ENCODE peak calls at places on chromosomes 4 and X, in five cellular contexts. C is tibial nerve, A is breast epithelium, G is stomach, E is A549. X is an unnamed sample.

GRCh38 chr4:181443003-181443402 is 800.2 kb upstream of the TENM3 start:
- DNase-seq in C (no peak), A (no peak), E (no peak), G (no peak), X (no peak)

GRCh38 chrX:121851033-121851432 is 803.6 kb downstream of the GLUD2 start:
- DNase-seq in E (no peak), A (no peak), G (no peak), C (no peak), X (no peak)

GRCh38 chrX:156004256-156004655 is 6.8 kb downstream of the IL9R start:
- DNase-seq in C (no peak), A (no peak), G (no peak), E (no peak), X (no peak)

GRCh38 chr4:13611283-13611842 is 16.2 kb downstream of the BOD1L1 start:
- DNase-seq in E (no peak), C (no peak), A (no peak), G (no peak), X (peak; percentile 12)

GRCh38 chr4:112726041-112726440 is 89.1 kb downstream of the LARP7 start:
- DNase-seq in G (no peak), A (no peak), E (no peak), C (no peak), X (no peak)

GRCh38 chrX:113929004-113929403 is 654.9 kb upstream of the HTR2C start:
- DNase-seq in A (no peak), C (no peak), G (peak; percentile 35), E (peak; percentile 3), X (no peak)

GRCh38 chr4:73487233-73487632 is 5.7 kb downstream of the AFM start:
- DNase-seq in C (no peak), E (no peak), A (no peak), G (no peak), X (no peak)

GRCh38 chrX:80556148-80556547 is 135.9 kb downstream of the TENT5D start:
- DNase-seq in A (no peak), E (no peak), G (no peak), C (no peak), X (no peak)

GRCh38 chr4:133823177-133823576 is 378.4 kb downstream of the PABPC4L start:
- DNase-seq in C (no peak), G (no peak), A (no peak), E (no peak), X (no peak)

GRCh38 chr4:149964001-149964400 is 114.2 kb upstream of the DCLK2 start:
- DNase-seq in E (no peak), C (no peak), A (no peak), G (no peak), X (no peak)

GRCh38 chr4:70925899-70926635 is 23.9 kb downstream of the MOB1B start:
- DNase-seq in A (no peak), G (no peak), E (no peak), C (no peak), X (no peak)
- H3K4me1 ChIP-seq in A (no peaks in the 10 kb centered on the region), G (peaks cover 35% of the 10 kb centered on the region), E (peaks cover 4% of the 10 kb centered on the region), C (peaks cover 6% of the 10 kb centered on the region), X (peaks cover 3% of the 10 kb centered on the region)

GRCh38 chrX:153983321-153983729 is 10.8 kb downstream of the TMEM187 start:
- DNase-seq in A (no peak), C (no peak), E (no peak), G (no peak), X (no peak)

GRCh38 chrX:153981231-153981630 is 8.7 kb downstream of the TMEM187 start:
- DNase-seq in A (no peak), G (no peak), C (no peak), E (no peak), X (no peak)

GRCh38 chrX:153981771-153982533 is 9.4 kb downstream of the TMEM187 start:
- DNase-seq in G (no peak), A (no peak), E (no peak), C (peak; percentile 46), X (no peak)

GRCh38 chrX:153988493-153988892 is 15.9 kb downstream of the TMEM187 start:
- DNase-seq in C (no peak), A (no peak), G (no peak), E (no peak), X (no peak)

DNA sequence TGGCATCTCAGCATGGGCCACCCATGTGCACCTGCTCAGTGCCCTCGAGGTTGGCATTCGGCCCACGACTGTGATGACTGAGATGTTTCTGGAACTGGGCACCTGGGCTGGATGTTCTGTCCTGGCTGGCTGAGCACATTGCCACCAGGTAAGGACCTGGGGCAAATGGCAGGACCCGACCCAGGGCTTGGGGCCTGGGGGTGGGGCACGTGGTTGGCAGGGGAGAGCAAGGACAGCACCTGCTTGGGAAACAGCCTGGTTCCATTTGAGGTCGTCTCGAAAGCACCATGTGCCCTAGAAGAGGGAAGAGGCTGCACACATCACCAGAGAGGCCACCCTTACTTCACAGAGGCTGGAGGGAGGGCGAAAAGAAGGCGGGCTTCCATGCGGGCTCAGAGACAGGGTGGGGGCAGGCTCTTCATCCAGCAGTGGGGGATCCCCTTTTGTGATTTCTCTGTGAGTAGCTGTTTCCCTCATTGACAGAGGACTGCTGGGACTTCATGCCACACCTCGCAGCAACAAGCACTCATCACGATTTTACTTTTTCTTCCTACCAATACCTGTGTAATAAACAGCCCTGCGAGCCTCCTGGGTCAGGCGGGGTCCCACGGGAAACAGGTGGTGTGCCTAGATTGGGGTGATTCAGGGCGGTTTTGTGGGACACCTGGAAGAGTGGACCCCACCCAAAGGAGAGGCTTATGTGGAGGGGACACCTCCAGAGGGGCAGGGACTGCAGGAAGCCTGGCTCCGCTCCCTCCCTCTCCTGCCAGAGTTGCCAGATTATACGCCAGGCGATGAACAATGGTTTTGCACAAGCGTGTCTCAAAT is 12.0 kb downstream of the TMEM187 start:
- DNase-seq in G (no peak), C (no peak), A (no peak), E (no peak), X (no peak)
- TF ChIP-seq POLR2A in G (no peak), C (no peak), A (no peak), E (no peak), X (no peak)

GRCh38 chrX:13933851-13934250 is 95.8 kb downstream of the GEMIN8 start:
- DNase-seq in A (no peak), C (no peak), G (no peak), E (no peak), X (no peak)
- H3K4me1 ChIP-seq in A (no peaks in the 10 kb centered on the region), C (no peaks in the 10 kb centered on the region), G (peaks cover 18% of the 10 kb centered on the region), E (no peaks in the 10 kb centered on the region), X (peaks cover 5% of the 10 kb centered on the region)

DNA sequence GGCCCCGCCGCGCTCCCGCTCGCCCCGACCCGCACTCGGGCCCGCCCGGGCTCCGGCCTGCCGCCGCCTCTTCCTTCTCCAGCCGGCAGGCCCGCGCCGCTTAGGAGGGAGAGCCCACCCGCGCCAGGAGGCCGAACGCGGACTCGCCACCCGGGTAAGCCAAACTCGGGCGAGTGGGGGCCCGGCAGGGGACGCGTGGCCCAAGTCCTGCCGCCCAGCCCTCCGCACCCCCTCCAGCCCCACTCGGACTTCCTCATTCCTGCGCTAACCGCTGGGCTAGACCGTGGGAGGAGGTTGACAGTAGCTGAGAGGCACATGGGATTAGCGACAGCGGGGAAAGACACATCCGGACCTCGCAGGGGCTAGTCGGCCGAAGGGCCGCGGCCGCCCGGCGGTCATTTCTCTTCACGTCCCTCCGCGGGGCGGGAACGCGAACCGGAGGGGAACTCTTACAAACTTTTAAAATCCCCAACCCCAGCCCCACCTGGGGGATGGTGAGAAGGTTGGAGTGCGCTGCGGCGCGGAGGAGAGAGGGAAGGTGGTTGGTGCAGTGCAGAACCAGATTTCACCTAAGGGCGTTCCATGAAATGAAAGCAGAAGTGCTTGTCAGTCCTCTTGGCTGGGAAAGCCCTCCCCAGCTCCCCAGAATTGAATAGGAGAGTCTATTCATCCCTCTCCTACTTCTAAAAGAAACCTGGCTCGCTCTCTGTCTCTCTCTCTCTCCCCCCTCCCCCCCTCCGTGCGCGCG is 650 bp downstream of the NFKB1 start:
- DNase-seq in G (peak; percentile 81), C (peak; percentile 59), A (peak; percentile 75), E (no peak), X (peak; percentile 40)
- TF ChIP-seq POLR2A in G (peak; percentile 49), C (peak; percentile 57), A (peak; percentile 36), E (peak; percentile 44), X (no peak)

GRCh38 chrX:45755719-45756118 is 555.0 kb upstream of the DIPK2B start:
- DNase-seq in C (no peak), G (no peak), E (no peak), A (no peak), X (no peak)
- H3K4me1 ChIP-seq in C (no peaks in the 10 kb centered on the region), G (peaks cover 12% of the 10 kb centered on the region), E (peaks cover 64% of the 10 kb centered on the region), A (no peaks in the 10 kb centered on the region), X (peaks cover 12% of the 10 kb centered on the region)

GRCh38 chrX:73852022-73852421 is 289.0 kb downstream of the CHIC1 start:
- DNase-seq in E (no peak), G (no peak), C (no peak), A (no peak), X (no peak)

GRCh38 chrX:73850124-73851013 is 287.4 kb downstream of the CHIC1 start:
- DNase-seq in G (peak; percentile 45), C (no peak), E (peak; percentile 3), A (no peak), X (no peak)

GRCh38 chrX:73849054-73849453 is 286.1 kb downstream of the CHIC1 start:
- DNase-seq in C (no peak), E (no peak), G (no peak), A (no peak), X (no peak)

GRCh38 chrX:73847991-73848390 is 285.0 kb downstream of the CHIC1 start:
- DNase-seq in G (no peak), A (no peak), E (no peak), C (no peak), X (no peak)

GRCh38 chrX:73851014-73852009 is 288.3 kb downstream of the CHIC1 start:
- DNase-seq in G (peak; percentile 87), C (no peak), E (no peak), A (no peak), X (peak; percentile 61)
- TF ChIP-seq POLR2A in G (no peak), C (no peak), E (no peak), A (no peak), X (no peak)

DNA sequence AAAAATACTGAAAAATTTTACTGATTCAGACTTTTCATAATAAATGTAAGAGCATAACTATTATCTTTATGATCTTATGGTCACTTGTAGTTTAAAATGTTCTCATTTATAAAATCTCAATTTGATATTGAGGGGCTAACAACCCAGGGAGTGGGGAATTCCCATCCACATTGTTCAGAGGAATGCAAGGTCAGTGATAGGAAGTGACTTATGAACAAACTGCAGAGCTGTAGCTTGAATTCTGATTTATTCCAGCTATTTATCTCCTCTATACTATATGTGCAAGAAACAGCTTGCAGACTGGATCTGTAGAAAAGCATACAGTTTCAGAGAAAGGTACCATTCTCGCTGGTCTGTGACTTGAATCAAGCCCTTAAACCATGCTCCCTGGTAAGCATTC is 61.6 kb downstream of the SEC24D start:
- DNase-seq in E (no peak), C (no peak), A (no peak), G (no peak), X (no peak)
- H3K4me1 ChIP-seq in E (no peaks in the 10 kb centered on the region), C (no peaks in the 10 kb centered on the region), A (no peaks in the 10 kb centered on the region), G (peaks cover 60% of the 10 kb centered on the region), X (peaks cover 23% of the 10 kb centered on the region)

GRCh38 chrX:15856580-15856979 is 2.0 kb upstream of the AP1S2 start:
- DNase-seq in C (no peak), G (no peak), A (no peak), E (no peak), X (no peak)

GRCh38 chrX:15855562-15856256 is 1.1 kb upstream of the AP1S2 start:
- DNase-seq in A (no peak), E (no peak), G (no peak), C (no peak), X (no peak)

GRCh38 chrX:15854080-15854655 is 445 bp downstream of the AP1S2 start:
- DNase-seq in G (peak; percentile 38), E (peak; percentile 22), A (peak; percentile 46), C (peak; percentile 14), X (peak; percentile 17)

GRCh38 chrX:15853586-15854079 is 980 bp downstream of the AP1S2 start:
- DNase-seq in A (no peak), E (no peak), C (no peak), G (no peak), X (no peak)

GRCh38 chrX:15854712-15855561 is at the start of gene AP1S2:
- DNase-seq in A (peak; percentile 86), G (peak; percentile 96), C (peak; percentile 78), E (peak; percentile 70), X (peak; percentile 79)
- TF ChIP-seq POLR2A in A (peak; percentile 44), G (no peak), C (peak; percentile 84), E (peak; percentile 59), X (no peak)